ENCODE peak calls at places on chromosomes 16 and 17, in five cellular contexts. Y, P, S, X and U are unnamed samples.

GRCh38 chr17:48002920-48003685 is 32.2 kb downstream of the CDK5RAP3 start:
- DNase-seq in Y (no peak), P (no peak), S (no peak), X (no peak), U (no peak)

GRCh38 chr16:46896314-46896968 is 12.3 kb downstream of the GPT2 start:
- DNase-seq in Y (no peak), P (peak), S (no peak), X (no peak), U (peak)

GRCh38 chr17:1008008-1008761 is 11.3 kb downstream of the TIMM22 start:
- DNase-seq in Y (no peak), P (no peak), S (peak), X (no peak), U (no peak)

GRCh38 chr17:28745052-28745776 is 1.4 kb downstream of the TRAF4 start:
- DNase-seq in Y (no peak), P (peak), S (peak), X (peak), U (peak)

GRCh38 chr17:38967290-38967738 is at the start of gene FBXO47:
- DNase-seq in Y (peak), P (peak), S (peak), X (no peak), U (peak)

GRCh38 chr17:48445248-48445620 is 15.2 kb upstream of the SKAP1 start:
- DNase-seq in Y (no peak), P (no peak), S (no peak), X (no peak), U (no peak)

GRCh38 chr17:77481476-77482374 is 341.0 kb downstream of the SEC14L1 start:
- DNase-seq in Y (no peak), P (no peak), S (no peak), X (no peak), U (peak)

GRCh38 chr17:59827721-59828477 is 64.8 kb downstream of the TUBD1 start:
- DNase-seq in Y (no peak), P (no peak), S (no peak), X (peak), U (no peak)

GRCh38 chr17:79324219-79324618 is 249.6 kb downstream of the ENGASE start:
- DNase-seq in Y (no peak), P (no peak), S (no peak), X (no peak), U (peak)

GRCh38 chr17:4539576-4540223 is 15.5 kb downstream of the MYBBP1A start:
- DNase-seq in Y (no peak), P (no peak), S (no peak), X (no peak), U (peak)

GRCh38 chr16:4200781-4201137 is 41.1 kb downstream of the SRL start:
- DNase-seq in Y (no peak), P (peak), S (no peak), X (no peak), U (no peak)

GRCh38 chr16:50651835-50652438 is 29.2 kb downstream of the SNX20 start:
- DNase-seq in Y (no peak), P (no peak), S (no peak), X (no peak), U (no peak)

GRCh38 chr16:63749256-63749655 is 1372.6 kb downstream of the CDH11 start:
- DNase-seq in Y (no peak), P (no peak), S (no peak), X (no peak), U (no peak)

GRCh38 chr17:40121191-40121885 is 433 bp upstream of the MSL1 start:
- DNase-seq in Y (no peak), P (peak), S (peak), X (peak), U (no peak)

DNA sequence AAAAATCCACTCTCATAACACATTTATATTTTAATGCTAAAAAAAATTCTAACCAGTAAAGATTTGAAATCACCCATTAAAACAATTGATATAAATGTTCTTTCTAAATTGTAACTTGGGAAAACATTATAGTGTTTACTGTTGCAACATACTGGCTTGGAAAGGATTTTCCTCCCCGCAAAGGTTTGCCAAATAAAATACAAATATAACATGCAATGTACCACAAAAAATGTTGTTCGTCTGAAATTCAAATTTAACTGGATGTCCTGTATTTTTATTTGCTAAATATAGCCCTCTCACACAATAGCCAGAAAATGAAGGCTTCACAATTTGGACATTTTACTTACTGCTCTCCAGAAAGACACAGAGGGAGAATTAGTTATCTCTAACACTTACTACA is 743.8 kb downstream of the KCNJ2 start:
- DNase-seq in Y (no peak), P (peak), S (no peak), X (no peak), U (no peak)
- H3K27ac ChIP-seq in Y (no peak), P (no peak), S (no peak), X (no peak), U (no peak)

GRCh38 chr16:77675464-77676324 is 46.6 kb upstream of the NUDT7 start:
- DNase-seq in Y (peak), P (peak), S (peak), X (peak), U (no peak)
- H3K9ac ChIP-seq in Y (no peak), P (no peak), S (no peak), X (no peak), U (no peak)

DNA sequence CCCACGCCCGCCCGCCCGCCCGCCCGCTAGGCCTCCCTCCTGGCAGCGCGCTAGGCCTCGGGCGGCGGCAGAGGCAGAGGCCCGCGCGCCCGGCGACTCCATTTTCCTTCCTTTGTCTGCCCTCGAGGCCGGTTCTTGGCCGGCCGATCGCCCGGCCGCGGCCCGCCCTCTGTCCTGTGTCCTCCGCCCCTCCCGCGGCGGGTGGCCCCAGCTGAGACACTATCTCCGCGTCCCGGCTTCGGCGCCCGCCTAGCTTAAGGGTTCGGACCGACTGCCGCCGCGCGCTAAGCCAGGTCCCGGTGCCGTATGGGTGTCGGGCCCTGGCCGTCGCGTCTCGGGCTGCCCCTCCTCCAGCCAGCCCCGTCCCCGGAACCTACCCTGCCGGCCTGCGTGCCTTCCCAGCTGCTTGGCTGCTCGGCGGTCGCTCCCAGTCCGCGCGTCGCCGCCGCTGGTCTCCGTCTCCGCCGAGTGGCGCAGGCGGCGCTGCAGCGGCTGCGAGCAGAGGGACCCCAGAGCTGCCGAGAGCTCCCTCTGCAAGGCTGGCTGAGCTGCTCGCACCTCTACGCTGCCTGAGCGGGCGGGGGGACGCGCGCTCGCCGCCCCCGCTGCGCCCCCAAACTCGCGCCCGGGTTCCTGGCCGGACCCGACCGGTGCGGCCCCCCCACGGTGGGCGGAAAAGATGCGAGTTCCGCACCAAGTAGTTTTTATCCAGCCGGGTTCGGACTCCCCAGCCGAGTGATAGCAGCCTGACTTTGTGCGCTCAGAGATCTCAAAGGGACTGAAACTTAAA is 787 bp downstream of the CTCF start:
- DNase-seq in Y (no peak), P (peak), S (peak), X (peak), U (peak)
- TF ChIP-seq CTCF in Y (peak), P (peak), S (no peak), X (peak), U (no peak)

GRCh38 chr17:50638572-50638850 is 3.8 kb downstream of the ABCC3 start:
- DNase-seq in Y (no peak), P (peak), S (no peak), X (peak), U (no peak)

GRCh38 chr17:50637829-50638571 is 3.3 kb downstream of the ABCC3 start:
- DNase-seq in Y (no peak), P (no peak), S (peak), X (peak), U (peak)

GRCh38 chr17:50640701-50641338 is 6.1 kb downstream of the ABCC3 start:
- DNase-seq in Y (no peak), P (no peak), S (peak), X (peak), U (peak)

GRCh38 chr17:50641339-50641725 is 6.7 kb downstream of the ABCC3 start:
- DNase-seq in Y (no peak), P (no peak), S (no peak), X (no peak), U (no peak)

GRCh38 chr17:50638851-50639767 is 4.4 kb downstream of the ABCC3 start:
- DNase-seq in Y (no peak), P (peak), S (peak), X (peak), U (peak)
- H3K27ac ChIP-seq in Y (no peak), P (peak), S (peak), X (peak), U (peak)